ENCODE peak calls at places on chromosomes 3 and 15, in nine cellular contexts. One of them, this sample, is unnamed.

GRCh38 chr3:53185761-53186465 is 24.9 kb downstream of the PRKCD start:
- DNase-seq in fibroblast of mammary gland: no peak
- DNase-seq in GM12865: no peak
- DNase-seq in lower lobe of right lung: no peak
- DNase-seq in PC-3: no peak
- DNase-seq in transverse colon: no peak
- DNase-seq in astrocyte of the spinal cord: no peak
- DNase-seq in fibroblast of pulmonary artery: no peak
- DNase-seq in MG63: no peak
- DNase-seq in this sample: no peak

GRCh38 chr3:85342915-85343314 is 384.1 kb downstream of the CADM2 start:
- DNase-seq in GM12865: peak; percentile 12
- DNase-seq in fibroblast of pulmonary artery: no peak
- DNase-seq in lower lobe of right lung: no peak
- DNase-seq in fibroblast of mammary gland: no peak
- DNase-seq in MG63: no peak
- DNase-seq in PC-3: peak; percentile 69
- DNase-seq in transverse colon: no peak
- DNase-seq in astrocyte of the spinal cord: no peak
- DNase-seq in this sample: no peak

GRCh38 chr15:60020736-60021135 is 16.6 kb downstream of the FOXB1 start:
- DNase-seq in fibroblast of mammary gland: no peak
- DNase-seq in lower lobe of right lung: no peak
- DNase-seq in GM12865: no peak
- DNase-seq in transverse colon: no peak
- DNase-seq in fibroblast of pulmonary artery: no peak
- DNase-seq in PC-3: no peak
- DNase-seq in astrocyte of the spinal cord: no peak
- DNase-seq in MG63: no peak
- DNase-seq in this sample: no peak

GRCh38 chr3:107977571-107977970 is 113.3 kb downstream of the CD47 start:
- DNase-seq in GM12865: no peak
- DNase-seq in transverse colon: no peak
- DNase-seq in MG63: no peak
- DNase-seq in fibroblast of mammary gland: no peak
- DNase-seq in fibroblast of pulmonary artery: no peak
- DNase-seq in lower lobe of right lung: no peak
- DNase-seq in PC-3: no peak
- DNase-seq in astrocyte of the spinal cord: no peak
- DNase-seq in this sample: no peak

GRCh38 chr3:157001561-157001960 is 158.4 kb downstream of the CCNL1 start:
- DNase-seq in GM12865: no peak
- DNase-seq in MG63: no peak
- DNase-seq in PC-3: no peak
- DNase-seq in astrocyte of the spinal cord: no peak
- DNase-seq in lower lobe of right lung: no peak
- DNase-seq in transverse colon: no peak
- DNase-seq in fibroblast of pulmonary artery: no peak
- DNase-seq in fibroblast of mammary gland: no peak
- DNase-seq in this sample: no peak

GRCh38 chr15:65044724-65045481 is at the start of gene SLC51B:
- DNase-seq in GM12865: no peak
- DNase-seq in transverse colon: peak; percentile 78
- DNase-seq in PC-3: no peak
- DNase-seq in fibroblast of mammary gland: no peak
- DNase-seq in fibroblast of pulmonary artery: peak; percentile 34
- DNase-seq in lower lobe of right lung: peak; percentile 71
- DNase-seq in MG63: peak; percentile 51
- DNase-seq in astrocyte of the spinal cord: no peak
- DNase-seq in this sample: no peak

GRCh38 chr3:127851899-127852298 is 29.6 kb upstream of the MGLL start:
- DNase-seq in PC-3: no peak
- DNase-seq in fibroblast of mammary gland: no peak
- DNase-seq in lower lobe of right lung: no peak
- DNase-seq in MG63: no peak
- DNase-seq in GM12865: no peak
- DNase-seq in fibroblast of pulmonary artery: no peak
- DNase-seq in astrocyte of the spinal cord: no peak
- DNase-seq in transverse colon: no peak
- DNase-seq in this sample: no peak

GRCh38 chr15:26081758-26082068 is 218.6 kb upstream of the ATP10A start:
- DNase-seq in lower lobe of right lung: no peak
- DNase-seq in astrocyte of the spinal cord: no peak
- DNase-seq in fibroblast of pulmonary artery: no peak
- DNase-seq in fibroblast of mammary gland: no peak
- DNase-seq in GM12865: no peak
- DNase-seq in PC-3: no peak
- DNase-seq in MG63: peak; percentile 16
- DNase-seq in transverse colon: no peak
- DNase-seq in this sample: no peak

GRCh38 chr3:178498866-178499265 is 37.4 kb upstream of the KCNMB2 start:
- DNase-seq in PC-3: no peak
- DNase-seq in lower lobe of right lung: no peak
- DNase-seq in astrocyte of the spinal cord: no peak
- DNase-seq in MG63: peak; percentile 68
- DNase-seq in transverse colon: no peak
- DNase-seq in fibroblast of mammary gland: no peak
- DNase-seq in GM12865: no peak
- DNase-seq in fibroblast of pulmonary artery: no peak
- DNase-seq in this sample: no peak

GRCh38 chr3:173584834-173585831 is 187.6 kb downstream of the NLGN1 start:
- DNase-seq in lower lobe of right lung: no peak
- DNase-seq in transverse colon: peak; percentile 8
- DNase-seq in PC-3: peak; percentile 39
- DNase-seq in GM12865: no peak
- DNase-seq in fibroblast of pulmonary artery: peak; percentile 38
- DNase-seq in astrocyte of the spinal cord: peak; percentile 74
- DNase-seq in fibroblast of mammary gland: peak; percentile 47
- DNase-seq in MG63: peak; percentile 88
- DNase-seq in this sample: peak; percentile 47

GRCh38 chr3:155448531-155448930 is 155.0 kb upstream of the STRIT1 start:
- DNase-seq in transverse colon: no peak
- DNase-seq in MG63: no peak
- DNase-seq in lower lobe of right lung: no peak
- DNase-seq in PC-3: no peak
- DNase-seq in astrocyte of the spinal cord: no peak
- DNase-seq in fibroblast of pulmonary artery: no peak
- DNase-seq in fibroblast of mammary gland: peak; percentile 35
- DNase-seq in GM12865: no peak
- DNase-seq in this sample: no peak

GRCh38 chr15:58515807-58516206 is 84.0 kb downstream of the LIPC start:
- DNase-seq in MG63: no peak
- DNase-seq in GM12865: peak; percentile 40
- DNase-seq in lower lobe of right lung: no peak
- DNase-seq in fibroblast of pulmonary artery: no peak
- DNase-seq in astrocyte of the spinal cord: no peak
- DNase-seq in transverse colon: no peak
- DNase-seq in PC-3: no peak
- DNase-seq in fibroblast of mammary gland: no peak
- DNase-seq in this sample: no peak

GRCh38 chr15:76057332-76058000 is 2.3 kb upstream of the TMEM266 start:
- DNase-seq in fibroblast of mammary gland: peak; percentile 50
- DNase-seq in PC-3: peak; percentile 66
- DNase-seq in astrocyte of the spinal cord: peak; percentile 35
- DNase-seq in MG63: no peak
- DNase-seq in fibroblast of pulmonary artery: peak; percentile 61
- DNase-seq in transverse colon: peak; percentile 14
- DNase-seq in GM12865: peak; percentile 59
- DNase-seq in lower lobe of right lung: no peak
- DNase-seq in this sample: peak; percentile 26

GRCh38 chr3:195394024-195394423 is 48.8 kb downstream of the ACAP2 start:
- DNase-seq in MG63: no peak
- DNase-seq in PC-3: no peak
- DNase-seq in fibroblast of mammary gland: no peak
- DNase-seq in astrocyte of the spinal cord: no peak
- DNase-seq in fibroblast of pulmonary artery: no peak
- DNase-seq in GM12865: peak; percentile 52
- DNase-seq in transverse colon: no peak
- DNase-seq in lower lobe of right lung: no peak
- DNase-seq in this sample: no peak

GRCh38 chr3:156681003-156681402 is 6.6 kb downstream of the TIPARP start:
- DNase-seq in fibroblast of mammary gland: peak; percentile 92
- DNase-seq in astrocyte of the spinal cord: peak; percentile 89
- DNase-seq in PC-3: peak; percentile 88
- DNase-seq in fibroblast of pulmonary artery: peak; percentile 98
- DNase-seq in MG63: peak; percentile 47
- DNase-seq in GM12865: peak; percentile 77
- DNase-seq in lower lobe of right lung: no peak
- DNase-seq in transverse colon: peak; percentile 28
- DNase-seq in this sample: no peak

GRCh38 chr3:82202254-82202653 is 440.8 kb upstream of the GBE1 start:
- DNase-seq in transverse colon: no peak
- DNase-seq in lower lobe of right lung: no peak
- DNase-seq in GM12865: no peak
- DNase-seq in fibroblast of mammary gland: no peak
- DNase-seq in PC-3: no peak
- DNase-seq in astrocyte of the spinal cord: no peak
- DNase-seq in MG63: no peak
- DNase-seq in fibroblast of pulmonary artery: no peak
- DNase-seq in this sample: no peak

GRCh38 chr15:66985653-66986052 is 79.7 kb upstream of the SMAD3 start:
- DNase-seq in GM12865: no peak
- DNase-seq in fibroblast of pulmonary artery: no peak
- DNase-seq in PC-3: no peak
- DNase-seq in astrocyte of the spinal cord: no peak
- DNase-seq in transverse colon: no peak
- DNase-seq in MG63: no peak
- DNase-seq in fibroblast of mammary gland: no peak
- DNase-seq in lower lobe of right lung: no peak
- DNase-seq in this sample: no peak

GRCh38 chr15:84714816-84715215 is 1.1 kb downstream of the SEC11A start:
- DNase-seq in lower lobe of right lung: no peak
- DNase-seq in fibroblast of pulmonary artery: no peak
- DNase-seq in transverse colon: no peak
- DNase-seq in astrocyte of the spinal cord: no peak
- DNase-seq in PC-3: no peak
- DNase-seq in GM12865: no peak
- DNase-seq in MG63: no peak
- DNase-seq in fibroblast of mammary gland: no peak
- DNase-seq in this sample: no peak

GRCh38 chr3:110650752-110651151 is 420.9 kb upstream of the NECTIN3 start:
- DNase-seq in PC-3: no peak
- DNase-seq in astrocyte of the spinal cord: peak; percentile 7
- DNase-seq in lower lobe of right lung: no peak
- DNase-seq in fibroblast of mammary gland: no peak
- DNase-seq in GM12865: no peak
- DNase-seq in fibroblast of pulmonary artery: no peak
- DNase-seq in transverse colon: no peak
- DNase-seq in MG63: no peak
- DNase-seq in this sample: no peak

GRCh38 chr15:57223887-57224286 is 152.4 kb upstream of the CGNL1 start:
- DNase-seq in fibroblast of pulmonary artery: no peak
- DNase-seq in lower lobe of right lung: no peak
- DNase-seq in GM12865: no peak
- DNase-seq in transverse colon: no peak
- DNase-seq in PC-3: no peak
- DNase-seq in fibroblast of mammary gland: no peak
- DNase-seq in MG63: no peak
- DNase-seq in astrocyte of the spinal cord: no peak
- DNase-seq in this sample: no peak

GRCh38 chr3:52896613-52897012 is 735 bp downstream of the STIMATE start:
- DNase-seq in fibroblast of pulmonary artery: no peak
- DNase-seq in GM12865: no peak
- DNase-seq in MG63: no peak
- DNase-seq in PC-3: peak; percentile 14
- DNase-seq in astrocyte of the spinal cord: no peak
- DNase-seq in lower lobe of right lung: no peak
- DNase-seq in fibroblast of mammary gland: no peak
- DNase-seq in transverse colon: no peak
- DNase-seq in this sample: no peak

GRCh38 chr3:83482402-83482801 is 1476.4 kb upstream of the CADM2 start:
- DNase-seq in MG63: no peak
- DNase-seq in GM12865: no peak
- DNase-seq in astrocyte of the spinal cord: no peak
- DNase-seq in lower lobe of right lung: no peak
- DNase-seq in PC-3: no peak
- DNase-seq in fibroblast of pulmonary artery: no peak
- DNase-seq in transverse colon: no peak
- DNase-seq in fibroblast of mammary gland: no peak
- DNase-seq in this sample: no peak
- H3K4me3 ChIP-seq in MG63: no peak overlapping the region
- H3K4me3 ChIP-seq in GM12865: no peak overlapping the region
- H3K4me3 ChIP-seq in astrocyte of the spinal cord: no peak overlapping the region
- H3K4me3 ChIP-seq in lower lobe of right lung: no peak overlapping the region
- H3K4me3 ChIP-seq in PC-3: no peak overlapping the region
- H3K4me3 ChIP-seq in fibroblast of pulmonary artery: no peak overlapping the region
- H3K4me3 ChIP-seq in transverse colon: no peak overlapping the region
- H3K4me3 ChIP-seq in fibroblast of mammary gland: no peak overlapping the region
- H3K4me3 ChIP-seq in this sample: no peak overlapping the region

GRCh38 chr3:166696104-166696503 is 684.0 kb downstream of the ZBBX start:
- DNase-seq in MG63: no peak
- DNase-seq in PC-3: no peak
- DNase-seq in fibroblast of mammary gland: no peak
- DNase-seq in fibroblast of pulmonary artery: no peak
- DNase-seq in lower lobe of right lung: no peak
- DNase-seq in astrocyte of the spinal cord: no peak
- DNase-seq in transverse colon: no peak
- DNase-seq in GM12865: no peak
- DNase-seq in this sample: no peak

GRCh38 chr3:166697495-166697894 is 682.6 kb downstream of the ZBBX start:
- DNase-seq in astrocyte of the spinal cord: no peak
- DNase-seq in PC-3: no peak
- DNase-seq in GM12865: no peak
- DNase-seq in fibroblast of pulmonary artery: no peak
- DNase-seq in lower lobe of right lung: no peak
- DNase-seq in fibroblast of mammary gland: no peak
- DNase-seq in transverse colon: no peak
- DNase-seq in MG63: no peak
- DNase-seq in this sample: no peak
- H3K4me3 ChIP-seq in astrocyte of the spinal cord: no peak overlapping the region
- H3K4me3 ChIP-seq in PC-3: no peak overlapping the region
- H3K4me3 ChIP-seq in GM12865: no peak overlapping the region
- H3K4me3 ChIP-seq in fibroblast of pulmonary artery: no peak overlapping the region
- H3K4me3 ChIP-seq in lower lobe of right lung: no peak overlapping the region
- H3K4me3 ChIP-seq in fibroblast of mammary gland: no peak overlapping the region
- H3K4me3 ChIP-seq in transverse colon: no peak overlapping the region
- H3K4me3 ChIP-seq in MG63: no peak overlapping the region
- H3K4me3 ChIP-seq in this sample: no peak overlapping the region

GRCh38 chr3:182139627-182140357 is 428.1 kb downstream of the SOX2 start:
- DNase-seq in fibroblast of mammary gland: no peak
- DNase-seq in fibroblast of pulmonary artery: no peak
- DNase-seq in PC-3: no peak
- DNase-seq in lower lobe of right lung: no peak
- DNase-seq in transverse colon: no peak
- DNase-seq in MG63: no peak
- DNase-seq in GM12865: no peak
- DNase-seq in astrocyte of the spinal cord: no peak
- DNase-seq in this sample: no peak
- H3K4me3 ChIP-seq in fibroblast of mammary gland: no peak overlapping the region
- H3K4me3 ChIP-seq in fibroblast of pulmonary artery: no peak overlapping the region
- H3K4me3 ChIP-seq in PC-3: no peak overlapping the region
- H3K4me3 ChIP-seq in lower lobe of right lung: no peak overlapping the region
- H3K4me3 ChIP-seq in transverse colon: no peak overlapping the region
- H3K4me3 ChIP-seq in MG63: no peak overlapping the region
- H3K4me3 ChIP-seq in GM12865: no peak overlapping the region
- H3K4me3 ChIP-seq in astrocyte of the spinal cord: no peak overlapping the region
- H3K4me3 ChIP-seq in this sample: no peak overlapping the region

DNA sequence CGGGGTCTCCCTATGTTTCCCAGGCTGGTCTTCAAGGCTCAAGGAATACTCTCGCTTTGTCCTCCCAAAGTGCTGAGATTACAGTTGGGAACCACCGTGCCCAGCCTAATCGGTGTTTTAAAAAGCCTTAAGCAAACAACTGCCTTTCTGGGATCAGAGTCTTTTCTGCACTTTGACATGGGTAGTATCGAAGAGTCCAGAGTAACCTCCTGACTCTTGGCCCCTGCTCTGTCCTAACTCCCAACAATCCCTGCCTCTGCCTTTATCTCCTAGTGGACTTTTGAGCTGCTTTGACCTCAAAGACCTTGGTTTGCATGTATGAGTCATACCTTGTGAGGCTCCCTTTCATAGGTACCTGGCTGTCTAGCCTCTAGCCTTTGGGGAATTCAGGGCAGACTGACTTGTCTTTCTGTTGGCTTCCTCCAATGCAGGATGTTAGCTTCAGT is 21.0 kb upstream of the HACD2 start:
- DNase-seq in PC-3: peak; percentile 73
- DNase-seq in GM12865: peak; percentile 76
- DNase-seq in MG63: no peak
- DNase-seq in fibroblast of pulmonary artery: no peak
- DNase-seq in lower lobe of right lung: no peak
- DNase-seq in transverse colon: no peak
- DNase-seq in astrocyte of the spinal cord: no peak
- DNase-seq in fibroblast of mammary gland: peak; percentile 19
- DNase-seq in this sample: no peak
- H3K4me3 ChIP-seq in PC-3: no peak overlapping the region
- H3K4me3 ChIP-seq in GM12865: no peak overlapping the region
- H3K4me3 ChIP-seq in MG63: no peak overlapping the region
- H3K4me3 ChIP-seq in fibroblast of pulmonary artery: no peak overlapping the region
- H3K4me3 ChIP-seq in lower lobe of right lung: no peak overlapping the region
- H3K4me3 ChIP-seq in transverse colon: no peak overlapping the region
- H3K4me3 ChIP-seq in astrocyte of the spinal cord: no peak overlapping the region
- H3K4me3 ChIP-seq in fibroblast of mammary gland: no peak overlapping the region
- H3K4me3 ChIP-seq in this sample: no peak overlapping the region